ENCODE peak calls at places on chromosomes 1 and 21, in five cellular contexts. One of them, this sample, is unnamed.

GRCh38 chr1:240790851-240791250 is 178.9 kb upstream of the GREM2 start:
- DNase-seq in CD8-positive, alpha-beta T cell: no peak
- DNase-seq in IMR-90: peak; percentile 21
- DNase-seq in AG04450: no peak
- DNase-seq in stomach: no peak
- DNase-seq in this sample: no peak

GRCh38 chr1:47753808-47754207 is 243.4 kb downstream of the TRABD2B start:
- DNase-seq in CD8-positive, alpha-beta T cell: no peak
- DNase-seq in IMR-90: no peak
- DNase-seq in AG04450: no peak
- DNase-seq in stomach: no peak
- DNase-seq in this sample: no peak

GRCh38 chr1:156113263-156114004 is 1.1 kb upstream of the LMNA start:
- DNase-seq in CD8-positive, alpha-beta T cell: no peak
- DNase-seq in IMR-90: no peak
- DNase-seq in AG04450: no peak
- DNase-seq in stomach: no peak
- DNase-seq in this sample: no peak

GRCh38 chr1:177131723-177132122 is 32.8 kb downstream of the ASTN1 start:
- DNase-seq in CD8-positive, alpha-beta T cell: no peak
- DNase-seq in IMR-90: no peak
- DNase-seq in AG04450: no peak
- DNase-seq in stomach: no peak
- DNase-seq in this sample: no peak

GRCh38 chr1:84377480-84378095 is 20.7 kb upstream of the DNASE2B start:
- DNase-seq in CD8-positive, alpha-beta T cell: no peak
- DNase-seq in IMR-90: peak; percentile 92
- DNase-seq in AG04450: peak; percentile 37
- DNase-seq in stomach: no peak
- DNase-seq in this sample: no peak

GRCh38 chr1:54694771-54695170 is 20.9 kb upstream of the TTC4 start:
- DNase-seq in CD8-positive, alpha-beta T cell: no peak
- DNase-seq in IMR-90: no peak
- DNase-seq in AG04450: no peak
- DNase-seq in stomach: no peak
- DNase-seq in this sample: no peak

GRCh38 chr1:30809514-30810263 is 52.1 kb upstream of the LAPTM5 start:
- DNase-seq in CD8-positive, alpha-beta T cell: no peak
- DNase-seq in IMR-90: peak; percentile 93
- DNase-seq in AG04450: peak; percentile 71
- DNase-seq in stomach: no peak
- DNase-seq in this sample: no peak

GRCh38 chr1:219385786-219386427 is 212.2 kb downstream of the LYPLAL1 start:
- DNase-seq in CD8-positive, alpha-beta T cell: no peak
- DNase-seq in IMR-90: peak; percentile 71
- DNase-seq in AG04450: no peak
- DNase-seq in stomach: no peak
- DNase-seq in this sample: no peak

GRCh38 chr1:109659145-109659544 is 3.2 kb downstream of the GSTM4 start:
- DNase-seq in CD8-positive, alpha-beta T cell: no peak
- DNase-seq in IMR-90: no peak
- DNase-seq in AG04450: no peak
- DNase-seq in stomach: no peak
- DNase-seq in this sample: peak; percentile 23

GRCh38 chr1:6613361-6614018 is at the start of gene PHF13:
- DNase-seq in CD8-positive, alpha-beta T cell: peak; percentile 100
- DNase-seq in IMR-90: peak; percentile 99
- DNase-seq in AG04450: peak; percentile 97
- DNase-seq in stomach: peak; percentile 100
- DNase-seq in this sample: peak; percentile 100

GRCh38 chr1:43039228-43040055 is 80.8 kb upstream of the SLC2A1 start:
- DNase-seq in CD8-positive, alpha-beta T cell: no peak
- DNase-seq in IMR-90: no peak
- DNase-seq in AG04450: no peak
- DNase-seq in stomach: no peak
- DNase-seq in this sample: no peak

GRCh38 chr21:42336065-42336464 is 14.7 kb downstream of the TFF2 start:
- DNase-seq in CD8-positive, alpha-beta T cell: peak; percentile 32
- DNase-seq in IMR-90: peak; percentile 19
- DNase-seq in AG04450: no peak
- DNase-seq in stomach: no peak
- DNase-seq in this sample: peak; percentile 57

GRCh38 chr1:59769412-59770095 is 45.2 kb upstream of the HOOK1 start:
- DNase-seq in CD8-positive, alpha-beta T cell: no peak
- DNase-seq in IMR-90: no peak
- DNase-seq in AG04450: no peak
- DNase-seq in stomach: no peak
- DNase-seq in this sample: no peak

GRCh38 chr1:230103341-230104173 is 36.5 kb downstream of the GALNT2 start:
- DNase-seq in CD8-positive, alpha-beta T cell: no peak
- DNase-seq in IMR-90: peak; percentile 59
- DNase-seq in AG04450: no peak
- DNase-seq in stomach: no peak
- DNase-seq in this sample: no peak

GRCh38 chr21:46295177-46295711 is 9.1 kb downstream of the YBEY start:
- DNase-seq in CD8-positive, alpha-beta T cell: no peak
- DNase-seq in IMR-90: peak; percentile 69
- DNase-seq in AG04450: peak; percentile 29
- DNase-seq in stomach: no peak
- DNase-seq in this sample: no peak

GRCh38 chr1:43302721-43303476 is 2.1 kb downstream of the TIE1 start:
- DNase-seq in CD8-positive, alpha-beta T cell: no peak
- DNase-seq in IMR-90: peak; percentile 52
- DNase-seq in AG04450: no peak
- DNase-seq in stomach: no peak
- DNase-seq in this sample: no peak

DNA sequence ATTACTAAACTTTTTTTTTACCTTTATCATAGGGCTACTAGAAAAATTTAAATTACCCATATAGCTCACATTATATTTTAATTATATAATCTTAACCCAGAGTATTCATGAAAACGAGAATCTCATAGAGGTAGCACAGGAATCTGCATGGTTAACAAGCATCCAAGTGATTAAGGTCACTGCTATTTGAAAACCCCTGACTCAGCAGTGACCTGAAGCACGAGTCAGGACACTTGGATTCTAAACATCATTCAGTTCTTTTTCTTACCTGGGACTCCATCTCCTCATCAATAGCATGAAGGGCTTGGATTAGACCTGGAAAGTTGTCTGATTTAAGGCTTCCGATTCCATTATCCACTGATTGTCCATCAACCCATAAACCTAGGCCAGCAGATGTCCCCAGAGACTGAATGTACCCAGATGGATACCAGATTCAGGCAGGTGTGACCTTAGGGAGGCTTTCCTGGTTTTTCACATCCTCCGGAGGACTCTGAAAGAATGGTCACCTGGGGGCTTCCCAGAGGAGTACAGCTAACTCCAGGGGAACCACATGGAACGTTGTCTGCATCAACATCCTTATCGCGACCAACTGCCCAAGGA is 174.3 kb downstream of the SETD4 start:
- DNase-seq in CD8-positive, alpha-beta T cell: no peak
- DNase-seq in IMR-90: no peak
- DNase-seq in AG04450: no peak
- DNase-seq in stomach: no peak
- DNase-seq in this sample: no peak
- TF ChIP-seq CTCF in CD8-positive, alpha-beta T cell: no peak
- TF ChIP-seq CTCF in IMR-90: no peak
- TF ChIP-seq CTCF in AG04450: no peak
- TF ChIP-seq CTCF in stomach: no peak
- TF ChIP-seq CTCF in this sample: no peak

DNA sequence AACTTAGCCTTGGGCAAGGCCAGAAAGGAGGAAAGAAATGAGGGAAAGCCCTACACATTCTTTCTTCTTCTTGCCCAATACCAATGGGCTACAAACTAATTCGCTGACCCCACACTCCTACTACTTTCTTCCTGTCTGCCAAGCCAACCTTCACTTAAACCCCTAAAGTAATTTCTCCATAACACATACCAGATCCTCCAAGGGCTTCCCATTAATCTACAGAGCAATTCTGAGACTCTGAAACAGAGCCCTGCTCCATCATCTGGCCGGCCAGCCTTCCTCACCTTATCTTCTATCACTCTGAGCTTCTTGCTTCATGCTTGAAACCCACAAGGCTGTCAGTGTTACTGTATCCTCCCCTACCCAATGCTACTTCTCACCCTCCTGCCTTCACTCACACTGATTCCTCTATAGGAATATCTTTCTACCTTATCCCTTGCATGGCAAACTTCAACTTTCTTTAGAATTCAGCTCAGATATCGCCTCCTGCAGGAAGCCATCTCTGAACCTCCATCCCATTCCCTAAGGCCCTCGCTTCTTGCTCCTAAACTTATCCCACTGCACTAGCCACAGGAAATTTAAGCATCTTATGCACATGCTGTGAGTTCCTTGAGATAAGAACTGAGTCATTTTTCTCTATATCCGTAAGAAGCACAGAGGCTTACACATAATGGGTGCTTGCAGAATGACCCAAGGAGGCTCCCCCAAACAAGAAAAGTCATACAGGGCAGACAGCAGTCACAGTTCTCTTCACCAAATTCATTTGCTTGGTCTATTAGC is 81.9 kb downstream of the JAK1 start:
- DNase-seq in CD8-positive, alpha-beta T cell: no peak
- DNase-seq in IMR-90: peak; percentile 56
- DNase-seq in AG04450: no peak
- DNase-seq in stomach: no peak
- DNase-seq in this sample: no peak
- TF ChIP-seq CTCF in CD8-positive, alpha-beta T cell: no peak
- TF ChIP-seq CTCF in IMR-90: no peak
- TF ChIP-seq CTCF in AG04450: no peak
- TF ChIP-seq CTCF in stomach: no peak
- TF ChIP-seq CTCF in this sample: no peak

GRCh38 chr1:160888926-160889325 is 3.9 kb upstream of the ITLN1 start:
- DNase-seq in CD8-positive, alpha-beta T cell: no peak
- DNase-seq in IMR-90: no peak
- DNase-seq in AG04450: no peak
- DNase-seq in stomach: no peak
- DNase-seq in this sample: no peak

GRCh38 chr1:160885080-160885479 is at the start of gene ITLN1:
- DNase-seq in CD8-positive, alpha-beta T cell: no peak
- DNase-seq in IMR-90: no peak
- DNase-seq in AG04450: no peak
- DNase-seq in stomach: no peak
- DNase-seq in this sample: no peak

GRCh38 chr1:160884091-160884490 is 889 bp downstream of the ITLN1 start:
- DNase-seq in CD8-positive, alpha-beta T cell: no peak
- DNase-seq in IMR-90: no peak
- DNase-seq in AG04450: no peak
- DNase-seq in stomach: no peak
- DNase-seq in this sample: no peak

GRCh38 chr1:160883586-160883985 is 1.4 kb downstream of the ITLN1 start:
- DNase-seq in CD8-positive, alpha-beta T cell: no peak
- DNase-seq in IMR-90: no peak
- DNase-seq in AG04450: no peak
- DNase-seq in stomach: no peak
- DNase-seq in this sample: no peak

GRCh38 chr1:160884579-160884978 is 401 bp downstream of the ITLN1 start:
- DNase-seq in CD8-positive, alpha-beta T cell: no peak
- DNase-seq in IMR-90: no peak
- DNase-seq in AG04450: no peak
- DNase-seq in stomach: no peak
- DNase-seq in this sample: no peak
- TF ChIP-seq CTCF in CD8-positive, alpha-beta T cell: peak; percentile 35
- TF ChIP-seq CTCF in IMR-90: no peak
- TF ChIP-seq CTCF in AG04450: no peak
- TF ChIP-seq CTCF in stomach: no peak
- TF ChIP-seq CTCF in this sample: no peak

DNA sequence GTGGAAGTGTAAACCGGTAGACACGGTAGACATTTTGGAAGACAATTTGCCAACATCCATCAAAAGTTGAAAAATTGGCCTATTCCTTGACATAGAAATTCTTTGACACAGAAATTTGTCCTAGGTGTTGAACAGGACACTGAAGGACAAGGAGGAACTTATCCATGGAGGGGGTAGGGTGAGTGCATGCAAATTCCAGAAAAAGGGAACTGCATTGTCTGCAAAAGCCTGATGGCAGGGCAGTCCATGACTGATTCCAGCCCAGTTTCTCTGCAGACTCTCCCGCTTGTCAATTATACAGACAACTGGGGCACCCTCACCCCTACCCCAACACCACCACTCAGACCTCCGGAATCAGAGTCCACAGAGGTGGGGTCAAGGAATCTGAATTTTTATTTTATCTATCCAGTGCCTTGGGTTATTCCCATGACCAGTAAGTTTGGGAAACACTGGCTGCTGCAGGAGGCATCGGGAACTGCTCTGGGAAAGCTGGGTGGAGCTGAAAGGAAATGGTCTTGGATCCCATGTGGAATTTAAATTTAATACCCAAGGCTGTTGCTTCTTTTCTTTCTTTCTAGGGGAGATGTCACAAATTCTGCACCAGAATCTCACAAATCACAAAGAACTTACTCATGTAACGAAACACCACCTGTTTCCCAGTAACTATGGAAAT is 103.3 kb upstream of the SLC45A1 start:
- DNase-seq in CD8-positive, alpha-beta T cell: no peak
- DNase-seq in IMR-90: no peak
- DNase-seq in AG04450: no peak
- DNase-seq in stomach: no peak
- DNase-seq in this sample: no peak
- TF ChIP-seq CTCF in CD8-positive, alpha-beta T cell: no peak
- TF ChIP-seq CTCF in IMR-90: peak; percentile 10
- TF ChIP-seq CTCF in AG04450: peak; percentile 11
- TF ChIP-seq CTCF in stomach: no peak
- TF ChIP-seq CTCF in this sample: peak; percentile 30

GRCh38 chr1:232464325-232464724 is 165.6 kb downstream of the SIPA1L2 start:
- DNase-seq in CD8-positive, alpha-beta T cell: no peak
- DNase-seq in IMR-90: no peak
- DNase-seq in AG04450: no peak
- DNase-seq in stomach: no peak
- DNase-seq in this sample: no peak
- TF ChIP-seq CTCF in CD8-positive, alpha-beta T cell: no peak
- TF ChIP-seq CTCF in IMR-90: no peak
- TF ChIP-seq CTCF in AG04450: no peak
- TF ChIP-seq CTCF in stomach: no peak
- TF ChIP-seq CTCF in this sample: no peak

GRCh38 chr1:94688646-94689045 is 131.5 kb upstream of the SLC44A3 start:
- DNase-seq in CD8-positive, alpha-beta T cell: no peak
- DNase-seq in IMR-90: no peak
- DNase-seq in AG04450: no peak
- DNase-seq in stomach: no peak
- DNase-seq in this sample: no peak

GRCh38 chr1:94693435-94693834 is 126.7 kb upstream of the SLC44A3 start:
- DNase-seq in CD8-positive, alpha-beta T cell: no peak
- DNase-seq in IMR-90: no peak
- DNase-seq in AG04450: no peak
- DNase-seq in stomach: no peak
- DNase-seq in this sample: no peak

GRCh38 chr1:94694234-94694915 is 125.8 kb upstream of the SLC44A3 start:
- DNase-seq in CD8-positive, alpha-beta T cell: no peak
- DNase-seq in IMR-90: no peak
- DNase-seq in AG04450: no peak
- DNase-seq in stomach: no peak
- DNase-seq in this sample: no peak

GRCh38 chr1:94690033-94690712 is 130.0 kb upstream of the SLC44A3 start:
- DNase-seq in CD8-positive, alpha-beta T cell: no peak
- DNase-seq in IMR-90: peak; percentile 72
- DNase-seq in AG04450: peak; percentile 39
- DNase-seq in stomach: no peak
- DNase-seq in this sample: no peak

GRCh38 chr1:94693029-94693428 is 127.1 kb upstream of the SLC44A3 start:
- DNase-seq in CD8-positive, alpha-beta T cell: no peak
- DNase-seq in IMR-90: no peak
- DNase-seq in AG04450: no peak
- DNase-seq in stomach: no peak
- DNase-seq in this sample: no peak
- TF ChIP-seq CTCF in CD8-positive, alpha-beta T cell: no peak
- TF ChIP-seq CTCF in IMR-90: no peak
- TF ChIP-seq CTCF in AG04450: no peak
- TF ChIP-seq CTCF in stomach: no peak
- TF ChIP-seq CTCF in this sample: no peak

GRCh38 chr1:21666572-21667320 is 2.4 kb downstream of the RAP1GAP start:
- DNase-seq in CD8-positive, alpha-beta T cell: no peak
- DNase-seq in IMR-90: no peak
- DNase-seq in AG04450: no peak
- DNase-seq in stomach: peak; percentile 31
- DNase-seq in this sample: no peak
- TF ChIP-seq CTCF in CD8-positive, alpha-beta T cell: no peak
- TF ChIP-seq CTCF in IMR-90: no peak
- TF ChIP-seq CTCF in AG04450: no peak
- TF ChIP-seq CTCF in stomach: no peak
- TF ChIP-seq CTCF in this sample: no peak

This sample was measured in osteocyte.